ENCODE peak calls at places on chromosomes 6 and 20, in four cellular contexts. S is anterior cingulate cortex, M is T-helper 1 cell, X is stromal cell of bone marrow. H is an unnamed sample.

GRCh38 chr6:4608361-4609115 is 167.7 kb upstream of the CDYL start:
- DNase-seq in S (no peak), M (no peak), X (no peak), H (no peak)

GRCh38 chr6:155549028-155549798 is 93.6 kb upstream of the NOX3 start:
- DNase-seq in S (no peak), M (no peak), X (no peak), H (no peak)

GRCh38 chr20:59938221-59938620 is 1.9 kb downstream of the PPP1R3D start:
- DNase-seq in S (no peak), M (no peak), X (peak), H (peak)

GRCh38 chr6:166251655-166252054 is 56.5 kb downstream of the PRR18 start:
- DNase-seq in S (no peak), M (no peak), X (no peak), H (no peak)

GRCh38 chr20:32907886-32908285 is 49.2 kb downstream of the EFCAB8 start:
- DNase-seq in S (no peak), M (no peak), X (no peak), H (no peak)

GRCh38 chr20:39939241-39939865 is 749.7 kb downstream of the MAFB start:
- DNase-seq in S (no peak), M (no peak), X (no peak), H (peak)

GRCh38 chr20:52596261-52596660 is 375.9 kb upstream of the TSHZ2 start:
- DNase-seq in S (no peak), M (no peak), X (no peak), H (no peak)

GRCh38 chr20:47800619-47801018 is 15.3 kb upstream of the SULF2 start:
- DNase-seq in S (no peak), M (no peak), X (no peak), H (no peak)

GRCh38 chr6:158653577-158654354 is 3.9 kb downstream of the SYTL3 start:
- DNase-seq in S (no peak), M (peak), X (no peak), H (no peak)

GRCh38 chr6:78427386-78427785 is 440.0 kb upstream of the IRAK1BP1 start:
- DNase-seq in S (no peak), M (no peak), X (no peak), H (no peak)